ENCODE peak calls at places on chromosomes 4 and X, in four cellular contexts. One of them, this sample, is unnamed.
A peak's percentile ranks its signal among the peaks of the same experiment; 100 is the strongest.

GRCh38 chr4:15659768-15660394 is 4.7 kb upstream of the FBXL5 start:
- DNase-seq in Peyer's patch: no peak
- DNase-seq in iris pigment epithelial cell: peak; percentile 86
- DNase-seq in cardiac muscle cell: no peak
- DNase-seq in this sample: no peak

GRCh38 chr4:141046255-141046654 is 87.0 kb downstream of the RNF150 start:
- DNase-seq in iris pigment epithelial cell: peak; percentile 99
- DNase-seq in Peyer's patch: no peak
- DNase-seq in cardiac muscle cell: no peak
- DNase-seq in this sample: no peak

GRCh38 chr4:1478766-1479355 is 72.6 kb upstream of the NKX1-1 start:
- DNase-seq in cardiac muscle cell: no peak
- DNase-seq in iris pigment epithelial cell: no peak
- DNase-seq in Peyer's patch: no peak
- DNase-seq in this sample: no peak

GRCh38 chrX:69262036-69262905 is 97.0 kb upstream of the PJA1 start:
- DNase-seq in Peyer's patch: no peak
- DNase-seq in cardiac muscle cell: peak; percentile 26
- DNase-seq in iris pigment epithelial cell: peak; percentile 32
- DNase-seq in this sample: no peak

GRCh38 chr4:3030551-3031356 is 43.6 kb downstream of the HTT-AS start:
- DNase-seq in cardiac muscle cell: no peak
- DNase-seq in iris pigment epithelial cell: no peak
- DNase-seq in Peyer's patch: no peak
- DNase-seq in this sample: no peak

GRCh38 chr4:84740071-84740470 is 157.1 kb downstream of the CDS1 start:
- DNase-seq in iris pigment epithelial cell: no peak
- DNase-seq in Peyer's patch: no peak
- DNase-seq in cardiac muscle cell: no peak
- DNase-seq in this sample: no peak

GRCh38 chr4:9812530-9813340 is 31.3 kb downstream of the DRD5 start:
- DNase-seq in iris pigment epithelial cell: peak; percentile 42
- DNase-seq in cardiac muscle cell: no peak
- DNase-seq in Peyer's patch: no peak
- DNase-seq in this sample: no peak

GRCh38 chrX:107826286-107827136 is 845 bp downstream of the MID2 start:
- DNase-seq in Peyer's patch: peak; percentile 22
- DNase-seq in cardiac muscle cell: peak; percentile 70
- DNase-seq in iris pigment epithelial cell: peak; percentile 56
- DNase-seq in this sample: peak; percentile 7

GRCh38 chrX:40090050-40090804 is 7.5 kb downstream of the BCOR start:
- DNase-seq in iris pigment epithelial cell: no peak
- DNase-seq in Peyer's patch: peak; percentile 35
- DNase-seq in cardiac muscle cell: no peak
- DNase-seq in this sample: no peak

GRCh38 chr4:188941524-188942109 is 802.4 kb downstream of the TRIML1 start:
- DNase-seq in Peyer's patch: no peak
- DNase-seq in cardiac muscle cell: no peak
- DNase-seq in iris pigment epithelial cell: peak; percentile 99
- DNase-seq in this sample: no peak

GRCh38 chrX:38841766-38842165 is 40.5 kb downstream of the MID1IP1 start:
- DNase-seq in cardiac muscle cell: no peak
- DNase-seq in Peyer's patch: no peak
- DNase-seq in iris pigment epithelial cell: no peak
- DNase-seq in this sample: no peak

GRCh38 chr4:38069271-38069760 is 109.1 kb downstream of the PTTG2 start:
- DNase-seq in Peyer's patch: no peak
- DNase-seq in iris pigment epithelial cell: peak; percentile 56
- DNase-seq in cardiac muscle cell: peak; percentile 49
- DNase-seq in this sample: no peak

GRCh38 chr4:120004054-120004453 is 62.6 kb downstream of the MAD2L1 start:
- DNase-seq in Peyer's patch: no peak
- DNase-seq in cardiac muscle cell: no peak
- DNase-seq in iris pigment epithelial cell: no peak
- DNase-seq in this sample: no peak

GRCh38 chrX:65900850-65901844 is 138.7 kb downstream of the VSIG4 start:
- DNase-seq in cardiac muscle cell: no peak
- DNase-seq in iris pigment epithelial cell: no peak
- DNase-seq in Peyer's patch: no peak
- DNase-seq in this sample: no peak

GRCh38 chrX:129780441-129781105 is 824 bp downstream of the SASH3 start:
- DNase-seq in Peyer's patch: no peak
- DNase-seq in iris pigment epithelial cell: no peak
- DNase-seq in cardiac muscle cell: no peak
- DNase-seq in this sample: no peak

GRCh38 chr4:79632114-79632513 is 224.1 kb upstream of the GK2 start:
- DNase-seq in Peyer's patch: no peak
- DNase-seq in iris pigment epithelial cell: no peak
- DNase-seq in cardiac muscle cell: no peak
- DNase-seq in this sample: no peak

GRCh38 chr4:142940614-142941013 is 94.5 kb upstream of the INPP4B start:
- DNase-seq in cardiac muscle cell: no peak
- DNase-seq in iris pigment epithelial cell: no peak
- DNase-seq in Peyer's patch: no peak
- DNase-seq in this sample: no peak